ENCODE peak calls at places on chromosomes 7 and 10, in four cellular contexts. N is GM12878, E is HepG2, W is HCT116. O is an unnamed sample.

GRCh38 chr7:90771281-90771680 is 175.2 kb downstream of the CDK14 start:
- DNase-seq in N (no peak), E (no peak), W (no peak), O (no peak)

GRCh38 chr7:151150388-151150787 is 17.1 kb downstream of the GBX1 start:
- DNase-seq in N (no peak), E (no peak), W (no peak), O (no peak)

GRCh38 chr7:152986369-152986768 is 226.8 kb downstream of the ACTR3B start:
- DNase-seq in N (no peak), E (no peak), W (no peak), O (peak)

GRCh38 chr7:141511370-141512335 is 39.6 kb upstream of the AGK start:
- DNase-seq in N (no peak), E (no peak), W (no peak), O (peak)

GRCh38 chr10:12432402-12433189 is 83.2 kb downstream of the CAMK1D start:
- DNase-seq in N (no peak), E (no peak), W (no peak), O (no peak)

GRCh38 chr7:26609082-26609481 is 255.3 kb downstream of the SKAP2 start:
- DNase-seq in N (no peak), E (no peak), W (no peak), O (no peak)

GRCh38 chr10:103731609-103732270 is 123.6 kb downstream of the SH3PXD2A start:
- DNase-seq in N (no peak), E (no peak), W (no peak), O (no peak)

GRCh38 chr10:8048281-8049008 is 6.0 kb upstream of the GATA3 start:
- DNase-seq in N (no peak), E (no peak), W (no peak), O (peak)

GRCh38 chr10:24503627-24504320 is 219.9 kb downstream of the ARHGAP21 start:
- DNase-seq in N (peak), E (peak), W (peak), O (peak)

GRCh38 chr7:42858570-42858969 is 53.3 kb downstream of the C7orf25 start:
- DNase-seq in N (no peak), E (no peak), W (no peak), O (no peak)

GRCh38 chr7:26267631-26268166 is 24.0 kb upstream of the SNX10 start:
- DNase-seq in N (no peak), E (no peak), W (no peak), O (no peak)

GRCh38 chr10:118633801-118634200 is 38.4 kb upstream of the PRLHR start:
- DNase-seq in N (no peak), E (no peak), W (no peak), O (no peak)

GRCh38 chr10:131868436-131868835 is 32.4 kb upstream of the PPP2R2D start:
- DNase-seq in N (no peak), E (no peak), W (no peak), O (no peak)

GRCh38 chr7:15086171-15086745 is 183.7 kb upstream of the DGKB start:
- DNase-seq in N (no peak), E (no peak), W (no peak), O (no peak)

GRCh38 chr10:37754538-37755323 is 102.7 kb downstream of the ZNF248 start:
- DNase-seq in N (no peak), E (peak), W (peak), O (no peak)

GRCh38 chr7:150668472-150668911 is 17.0 kb upstream of the GIMAP2 start:
- DNase-seq in N (peak), E (no peak), W (no peak), O (no peak)

GRCh38 chr7:134865001-134865845 is 85.8 kb downstream of the CALD1 start:
- DNase-seq in N (peak), E (no peak), W (no peak), O (peak)

GRCh38 chr10:126895214-126895781 is 9.9 kb upstream of the DOCK1 start:
- DNase-seq in N (no peak), E (peak), W (no peak), O (no peak)

GRCh38 chr10:121694966-121695340 is 96.7 kb upstream of the FGFR2 start:
- DNase-seq in N (no peak), E (no peak), W (no peak), O (no peak)
- TF ChIP-seq REST in N (no peak), E (no peak), W (no peak), O (no peak)

GRCh38 chr10:51937313-51937712 is 237.9 kb upstream of the CSTF2T start:
- DNase-seq in N (no peak), E (no peak), W (no peak), O (no peak)
- H3K4me3 ChIP-seq in N (no peak), E (no peak), W (no peak), O (no peak)

DNA sequence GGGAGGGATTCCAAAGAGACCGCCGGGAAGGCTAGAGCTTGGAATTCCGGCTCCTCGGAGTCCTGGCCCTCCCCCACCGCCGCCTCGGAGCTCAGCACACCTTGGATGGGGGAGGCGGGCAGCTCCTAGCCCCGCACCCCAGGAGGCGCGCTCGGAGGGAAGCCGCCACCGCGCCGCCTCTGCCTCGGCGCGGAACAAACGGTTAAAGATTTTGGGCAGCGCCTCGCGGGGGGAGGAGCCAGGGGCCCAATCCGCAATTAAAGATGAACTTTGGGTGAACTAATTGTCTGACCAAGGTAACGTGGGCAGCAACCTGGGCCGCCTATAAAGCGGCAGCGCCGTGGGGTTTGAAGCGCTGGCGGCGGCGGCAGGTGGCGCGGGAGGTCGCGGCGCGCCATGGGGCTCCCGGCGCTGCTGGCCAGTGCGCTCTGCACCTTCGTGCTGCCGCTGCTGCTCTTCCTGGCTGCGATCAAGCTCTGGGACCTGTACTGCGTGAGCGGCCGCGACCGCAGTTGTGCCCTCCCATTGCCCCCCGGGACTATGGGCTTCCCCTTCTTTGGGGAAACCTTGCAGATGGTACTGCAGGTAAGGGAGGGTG is at the start of gene CYP26A1:
- DNase-seq in N (no peak), E (no peak), W (no peak), O (peak)
- TF ChIP-seq EZH2 in N (no peak), E (no peak), W (no peak), O (peak)

DNA sequence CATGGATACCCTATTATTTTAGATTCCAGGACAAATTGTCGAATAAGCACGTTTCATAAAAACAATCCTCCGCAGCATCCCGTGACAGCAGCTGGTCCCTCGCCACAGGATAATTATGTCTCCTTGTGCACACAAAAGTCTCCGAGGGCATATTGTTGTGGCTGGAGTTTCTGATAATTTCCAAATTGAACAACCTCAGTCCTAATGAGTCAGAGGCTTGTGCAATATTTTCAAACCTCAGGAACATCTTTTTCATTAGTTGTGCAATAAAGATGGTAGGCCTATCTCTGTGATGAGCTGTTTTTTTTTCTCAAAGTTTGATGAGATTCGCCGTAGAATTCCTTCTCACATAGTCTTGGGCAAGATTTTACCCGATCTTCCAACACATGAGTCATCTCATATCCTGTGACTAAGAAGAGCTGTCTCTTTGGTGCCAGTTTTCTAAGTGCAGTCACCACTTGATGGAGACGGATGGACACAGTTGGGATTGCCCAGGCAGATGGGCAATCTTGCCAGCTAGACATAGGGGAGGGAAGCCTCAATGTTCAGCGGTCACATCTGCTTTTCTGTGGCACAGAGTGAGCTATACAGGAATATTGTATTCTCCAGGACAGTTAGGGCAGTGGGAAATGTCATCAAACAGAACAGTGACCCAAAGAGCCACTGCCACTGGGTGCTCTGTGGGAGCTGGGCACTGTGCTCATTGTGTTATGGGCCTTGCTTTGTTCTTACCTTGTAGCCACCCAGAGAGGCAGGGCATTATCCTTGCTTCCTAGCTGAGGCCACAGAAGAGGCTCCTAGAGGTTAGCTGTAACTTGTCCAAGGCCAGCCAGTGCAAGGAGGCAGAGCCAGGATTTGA is 7.8 kb downstream of the HTRA1 start:
- DNase-seq in N (no peak), E (peak), W (peak), O (no peak)
- TF ChIP-seq REST in N (no peak), E (no peak), W (no peak), O (no peak)

GRCh38 chr7:44103941-44104879 is at the start of gene AEBP1:
- DNase-seq in N (no peak), E (no peak), W (no peak), O (peak)
- H3K4me3 ChIP-seq in N (no peak), E (no peak), W (no peak), O (peak)

DNA sequence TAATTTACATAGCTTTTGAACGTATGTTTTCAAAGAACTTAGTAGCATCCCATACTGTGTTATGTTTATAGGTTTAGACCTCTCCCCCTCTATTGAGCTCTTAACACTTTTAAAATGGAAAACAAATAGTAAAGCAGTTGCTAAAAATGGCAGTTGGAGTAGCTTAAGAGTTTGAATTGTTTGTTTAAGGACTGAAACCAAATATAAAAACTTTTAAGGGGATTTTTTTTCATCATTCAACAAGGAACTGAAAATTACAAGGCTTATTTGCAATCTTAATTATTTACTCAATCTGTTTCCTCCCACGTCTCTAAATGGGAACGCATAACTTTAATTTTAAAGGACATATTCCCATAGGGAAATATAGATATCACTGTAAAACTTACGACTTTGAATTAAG is 1.5 kb upstream of the SPAG6 start:
- DNase-seq in N (no peak), E (no peak), W (no peak), O (no peak)
- TF ChIP-seq EZH2 in N (no peak), E (no peak), W (no peak), O (no peak)

GRCh38 chr7:127798769-127799372 is 146.9 kb downstream of the SND1 start:
- DNase-seq in N (no peak), E (no peak), W (no peak), O (no peak)
- TF ChIP-seq REST in N (no peak), E (no peak), W (no peak), O (no peak)

GRCh38 chr7:1536105-1536767 is 5.7 kb downstream of the MAFK start:
- DNase-seq in N (no peak), E (no peak), W (no peak), O (peak)
- H3K4me3 ChIP-seq in N (no peak), E (peak), W (peak), O (no peak)

GRCh38 chr10:96276426-96276825 is 5.1 kb upstream of the BLNK start:
- DNase-seq in N (no peak), E (no peak), W (no peak), O (no peak)
- TF ChIP-seq EZH2 in N (no peak), E (no peak), W (no peak), O (no peak)

GRCh38 chr10:71597821-71598498 is 121.6 kb downstream of the C10orf105 start:
- DNase-seq in N (no peak), E (peak), W (no peak), O (no peak)
- TF ChIP-seq REST in N (no peak), E (no peak), W (no peak), O (no peak)